ENCODE peak calls at places on chromosome 21, in nine cellular contexts. One of them, this sample, is unnamed.
A peak's percentile ranks its signal among the peaks of the same experiment; 100 is the strongest.

GRCh38 chr21:44618504-44618903 is 6.6 kb downstream of the KRTAP10-8 start:
- DNase-seq in AG04449: no peak
- DNase-seq in fibroblast of pulmonary artery: peak; percentile 20
- DNase-seq in breast epithelium: no peak
- DNase-seq in HFFc6: no peak
- DNase-seq in AG04450: no peak
- DNase-seq in stomach: no peak
- DNase-seq in progenitor cell of endocrine pancreas: no peak
- DNase-seq in esophagus squamous epithelium: no peak
- DNase-seq in this sample: no peak

GRCh38 chr21:42518216-42518615 is 4.6 kb downstream of the SLC37A1 start:
- DNase-seq in breast epithelium: peak; percentile 43
- DNase-seq in stomach: no peak
- DNase-seq in esophagus squamous epithelium: no peak
- DNase-seq in fibroblast of pulmonary artery: peak; percentile 56
- DNase-seq in HFFc6: no peak
- DNase-seq in AG04449: no peak
- DNase-seq in AG04450: no peak
- DNase-seq in progenitor cell of endocrine pancreas: no peak
- DNase-seq in this sample: no peak

GRCh38 chr21:41387042-41387819 is 25.4 kb downstream of the MX2 start:
- DNase-seq in breast epithelium: no peak
- DNase-seq in fibroblast of pulmonary artery: no peak
- DNase-seq in stomach: no peak
- DNase-seq in progenitor cell of endocrine pancreas: no peak
- DNase-seq in AG04449: no peak
- DNase-seq in HFFc6: no peak
- DNase-seq in esophagus squamous epithelium: no peak
- DNase-seq in AG04450: no peak
- DNase-seq in this sample: no peak

GRCh38 chr21:25911730-25912401 is 177.1 kb downstream of the GABPA start:
- DNase-seq in progenitor cell of endocrine pancreas: no peak
- DNase-seq in AG04449: no peak
- DNase-seq in HFFc6: no peak
- DNase-seq in breast epithelium: no peak
- DNase-seq in esophagus squamous epithelium: no peak
- DNase-seq in AG04450: no peak
- DNase-seq in fibroblast of pulmonary artery: no peak
- DNase-seq in stomach: peak; percentile 77
- DNase-seq in this sample: no peak

GRCh38 chr21:45295576-45296365 is 8.1 kb upstream of the POFUT2 start:
- DNase-seq in fibroblast of pulmonary artery: no peak
- DNase-seq in esophagus squamous epithelium: no peak
- DNase-seq in HFFc6: peak; percentile 89
- DNase-seq in stomach: peak; percentile 20
- DNase-seq in breast epithelium: peak; percentile 13
- DNase-seq in AG04450: no peak
- DNase-seq in progenitor cell of endocrine pancreas: peak; percentile 4
- DNase-seq in AG04449: peak; percentile 72
- DNase-seq in this sample: no peak

GRCh38 chr21:24045775-24046215 is 1561.5 kb downstream of the MRPL39 start:
- DNase-seq in progenitor cell of endocrine pancreas: no peak
- DNase-seq in HFFc6: peak; percentile 0
- DNase-seq in breast epithelium: peak; percentile 46
- DNase-seq in esophagus squamous epithelium: no peak
- DNase-seq in AG04450: peak; percentile 94
- DNase-seq in AG04449: peak; percentile 82
- DNase-seq in fibroblast of pulmonary artery: peak; percentile 99
- DNase-seq in stomach: peak; percentile 66
- DNase-seq in this sample: peak; percentile 47

GRCh38 chr21:45264919-45265515 is 22.7 kb downstream of the POFUT2 start:
- DNase-seq in HFFc6: no peak
- DNase-seq in breast epithelium: peak; percentile 13
- DNase-seq in AG04450: no peak
- DNase-seq in esophagus squamous epithelium: no peak
- DNase-seq in stomach: peak; percentile 21
- DNase-seq in fibroblast of pulmonary artery: no peak
- DNase-seq in progenitor cell of endocrine pancreas: peak; percentile 3
- DNase-seq in AG04449: no peak
- DNase-seq in this sample: no peak

GRCh38 chr21:46110499-46111192 is 12.7 kb downstream of the COL6A2 start:
- DNase-seq in HFFc6: no peak
- DNase-seq in progenitor cell of endocrine pancreas: peak; percentile 3
- DNase-seq in stomach: peak; percentile 21
- DNase-seq in breast epithelium: peak; percentile 32
- DNase-seq in fibroblast of pulmonary artery: no peak
- DNase-seq in AG04449: no peak
- DNase-seq in esophagus squamous epithelium: no peak
- DNase-seq in AG04450: no peak
- DNase-seq in this sample: no peak

GRCh38 chr21:36615274-36615964 is 83.5 kb upstream of the SIM2 start:
- DNase-seq in esophagus squamous epithelium: no peak
- DNase-seq in fibroblast of pulmonary artery: no peak
- DNase-seq in AG04450: no peak
- DNase-seq in AG04449: no peak
- DNase-seq in HFFc6: no peak
- DNase-seq in breast epithelium: no peak
- DNase-seq in stomach: no peak
- DNase-seq in progenitor cell of endocrine pancreas: no peak
- DNase-seq in this sample: no peak
- TF ChIP-seq CTCF in esophagus squamous epithelium: no peak
- TF ChIP-seq CTCF in fibroblast of pulmonary artery: no peak
- TF ChIP-seq CTCF in AG04450: no peak
- TF ChIP-seq CTCF in AG04449: no peak
- TF ChIP-seq CTCF in HFFc6: peak; percentile 47
- TF ChIP-seq CTCF in breast epithelium: no peak
- TF ChIP-seq CTCF in stomach: peak; percentile 15
- TF ChIP-seq CTCF in progenitor cell of endocrine pancreas: peak; percentile 28
- TF ChIP-seq CTCF in this sample: no peak

GRCh38 chr21:14262039-14262438 is 46.1 kb downstream of the RBM11 start:
- DNase-seq in breast epithelium: no peak
- DNase-seq in AG04449: no peak
- DNase-seq in esophagus squamous epithelium: no peak
- DNase-seq in fibroblast of pulmonary artery: no peak
- DNase-seq in HFFc6: no peak
- DNase-seq in progenitor cell of endocrine pancreas: no peak
- DNase-seq in stomach: no peak
- DNase-seq in AG04450: no peak
- DNase-seq in this sample: no peak

GRCh38 chr21:14260459-14260764 is 44.5 kb downstream of the RBM11 start:
- DNase-seq in breast epithelium: no peak
- DNase-seq in AG04450: no peak
- DNase-seq in HFFc6: no peak
- DNase-seq in stomach: no peak
- DNase-seq in fibroblast of pulmonary artery: no peak
- DNase-seq in AG04449: no peak
- DNase-seq in esophagus squamous epithelium: no peak
- DNase-seq in progenitor cell of endocrine pancreas: no peak
- DNase-seq in this sample: no peak

GRCh38 chr21:14263879-14264278 is 47.9 kb downstream of the RBM11 start:
- DNase-seq in progenitor cell of endocrine pancreas: no peak
- DNase-seq in AG04449: no peak
- DNase-seq in HFFc6: no peak
- DNase-seq in AG04450: no peak
- DNase-seq in breast epithelium: no peak
- DNase-seq in esophagus squamous epithelium: no peak
- DNase-seq in stomach: no peak
- DNase-seq in fibroblast of pulmonary artery: no peak
- DNase-seq in this sample: no peak

DNA sequence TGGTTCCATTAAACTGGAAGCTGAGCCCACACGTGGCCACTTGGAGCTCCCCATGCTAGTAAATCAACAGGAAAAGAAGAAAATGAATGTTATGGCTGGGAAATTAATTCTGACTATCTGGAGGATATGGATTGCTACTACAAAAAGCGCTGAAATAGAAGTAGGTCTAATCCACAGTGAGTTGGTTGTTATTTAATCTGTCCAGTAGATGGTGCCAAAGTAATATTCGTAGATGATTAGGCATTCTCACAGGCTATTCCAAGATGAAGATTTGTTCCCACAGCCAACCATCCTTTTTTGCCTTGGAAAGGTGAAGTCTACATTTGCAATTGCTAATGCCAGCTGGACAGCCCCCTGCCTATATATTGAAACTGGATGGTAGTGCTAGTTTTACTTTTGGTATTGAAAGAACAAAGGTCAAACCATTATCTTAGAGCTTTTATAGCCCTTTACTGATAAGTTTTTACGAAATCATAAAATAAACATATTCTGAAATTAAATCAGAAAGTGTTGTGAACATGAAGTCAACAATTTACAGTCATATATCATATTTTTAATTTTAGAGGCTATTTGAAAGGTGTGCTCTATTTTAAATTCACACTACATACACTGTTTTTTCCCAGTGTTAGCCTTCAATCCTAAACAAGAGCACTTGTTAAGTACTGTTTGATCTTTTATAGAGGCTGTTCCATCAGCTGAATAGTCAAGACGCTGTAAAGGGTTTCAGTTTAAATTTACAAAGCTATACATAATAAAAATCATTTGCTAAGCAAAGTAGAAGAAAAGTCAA is 43.9 kb downstream of the RBM11 start:
- DNase-seq in fibroblast of pulmonary artery: peak; percentile 78
- DNase-seq in AG04449: peak; percentile 5
- DNase-seq in stomach: no peak
- DNase-seq in AG04450: no peak
- DNase-seq in breast epithelium: no peak
- DNase-seq in HFFc6: peak; percentile 33
- DNase-seq in progenitor cell of endocrine pancreas: no peak
- DNase-seq in esophagus squamous epithelium: no peak
- DNase-seq in this sample: peak; percentile 8
- TF ChIP-seq CTCF in fibroblast of pulmonary artery: peak; percentile 59
- TF ChIP-seq CTCF in AG04449: peak; percentile 32
- TF ChIP-seq CTCF in stomach: peak; percentile 47
- TF ChIP-seq CTCF in AG04450: peak; percentile 49
- TF ChIP-seq CTCF in breast epithelium: peak; percentile 48
- TF ChIP-seq CTCF in HFFc6: peak; percentile 79
- TF ChIP-seq CTCF in progenitor cell of endocrine pancreas: peak; percentile 73
- TF ChIP-seq CTCF in esophagus squamous epithelium: peak; percentile 54
- TF ChIP-seq CTCF in this sample: peak; percentile 50

GRCh38 chr21:39084073-39084472 is 99.2 kb downstream of the PSMG1 start:
- DNase-seq in breast epithelium: no peak
- DNase-seq in stomach: no peak
- DNase-seq in progenitor cell of endocrine pancreas: no peak
- DNase-seq in AG04449: no peak
- DNase-seq in HFFc6: no peak
- DNase-seq in AG04450: no peak
- DNase-seq in fibroblast of pulmonary artery: no peak
- DNase-seq in esophagus squamous epithelium: no peak
- DNase-seq in this sample: no peak

GRCh38 chr21:39083377-39084008 is 99.8 kb downstream of the PSMG1 start:
- DNase-seq in stomach: peak; percentile 41
- DNase-seq in breast epithelium: no peak
- DNase-seq in HFFc6: no peak
- DNase-seq in esophagus squamous epithelium: no peak
- DNase-seq in progenitor cell of endocrine pancreas: no peak
- DNase-seq in fibroblast of pulmonary artery: peak; percentile 71
- DNase-seq in AG04449: no peak
- DNase-seq in AG04450: no peak
- DNase-seq in this sample: peak; percentile 14

GRCh38 chr21:39080366-39080765 is 102.9 kb downstream of the PSMG1 start:
- DNase-seq in fibroblast of pulmonary artery: no peak
- DNase-seq in HFFc6: no peak
- DNase-seq in AG04449: no peak
- DNase-seq in stomach: no peak
- DNase-seq in esophagus squamous epithelium: no peak
- DNase-seq in breast epithelium: no peak
- DNase-seq in AG04450: no peak
- DNase-seq in progenitor cell of endocrine pancreas: no peak
- DNase-seq in this sample: no peak

GRCh38 chr21:39084979-39085729 is 98.1 kb downstream of the PSMG1 start:
- DNase-seq in progenitor cell of endocrine pancreas: no peak
- DNase-seq in AG04450: no peak
- DNase-seq in AG04449: no peak
- DNase-seq in esophagus squamous epithelium: no peak
- DNase-seq in fibroblast of pulmonary artery: no peak
- DNase-seq in breast epithelium: no peak
- DNase-seq in stomach: no peak
- DNase-seq in HFFc6: no peak
- DNase-seq in this sample: no peak

DNA sequence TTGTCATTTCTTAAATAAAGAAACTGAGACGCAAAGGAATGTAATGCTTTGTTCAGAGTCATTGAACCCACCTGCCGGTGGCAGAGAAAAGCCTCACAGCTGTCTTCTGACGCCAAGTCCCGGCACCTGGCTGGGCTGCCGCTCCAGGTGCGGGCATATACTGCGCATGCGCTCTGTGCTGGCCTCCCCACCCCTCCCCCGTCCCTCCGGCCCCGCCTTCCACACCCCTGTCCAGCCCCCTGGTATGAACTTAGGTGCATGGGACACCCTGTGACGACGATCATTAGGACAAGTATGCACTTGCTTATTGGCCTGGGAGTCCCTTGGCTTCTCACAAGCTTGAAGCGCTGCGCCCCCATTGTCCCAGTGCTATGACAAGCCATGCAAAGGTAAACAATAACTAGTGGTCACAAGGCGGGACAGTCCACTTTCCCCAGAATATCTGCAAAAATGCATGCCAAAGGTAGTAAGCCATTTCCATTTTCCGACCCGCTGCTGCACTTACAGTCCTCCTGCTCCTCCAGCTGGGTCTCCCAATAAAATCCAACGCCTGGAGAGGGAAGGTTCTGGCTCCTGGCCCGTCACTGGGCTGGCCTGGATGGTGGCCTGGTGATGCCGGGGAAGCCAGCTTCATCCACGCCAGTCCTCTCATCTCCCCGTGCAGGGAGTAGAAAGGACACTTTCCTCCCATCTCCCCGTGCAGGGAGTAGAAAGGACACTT is 100.4 kb downstream of the PSMG1 start:
- DNase-seq in esophagus squamous epithelium: no peak
- DNase-seq in stomach: peak; percentile 60
- DNase-seq in breast epithelium: peak; percentile 64
- DNase-seq in fibroblast of pulmonary artery: no peak
- DNase-seq in progenitor cell of endocrine pancreas: no peak
- DNase-seq in AG04450: no peak
- DNase-seq in AG04449: no peak
- DNase-seq in HFFc6: no peak
- DNase-seq in this sample: no peak
- TF ChIP-seq CTCF in esophagus squamous epithelium: no peak
- TF ChIP-seq CTCF in stomach: no peak
- TF ChIP-seq CTCF in breast epithelium: no peak
- TF ChIP-seq CTCF in fibroblast of pulmonary artery: no peak
- TF ChIP-seq CTCF in progenitor cell of endocrine pancreas: peak; percentile 23
- TF ChIP-seq CTCF in AG04450: no peak
- TF ChIP-seq CTCF in AG04449: no peak
- TF ChIP-seq CTCF in HFFc6: no peak
- TF ChIP-seq CTCF in this sample: no peak

GRCh38 chr21:30439975-30440374 is at the start of gene KRTAP15-1:
- DNase-seq in fibroblast of pulmonary artery: no peak
- DNase-seq in AG04450: no peak
- DNase-seq in breast epithelium: no peak
- DNase-seq in esophagus squamous epithelium: no peak
- DNase-seq in AG04449: no peak
- DNase-seq in progenitor cell of endocrine pancreas: no peak
- DNase-seq in stomach: no peak
- DNase-seq in HFFc6: no peak
- DNase-seq in this sample: no peak

GRCh38 chr21:30430170-30430655 is at the start of gene KRTAP13-4:
- DNase-seq in breast epithelium: no peak
- DNase-seq in AG04450: no peak
- DNase-seq in HFFc6: no peak
- DNase-seq in stomach: no peak
- DNase-seq in AG04449: no peak
- DNase-seq in progenitor cell of endocrine pancreas: no peak
- DNase-seq in esophagus squamous epithelium: no peak
- DNase-seq in fibroblast of pulmonary artery: no peak
- DNase-seq in this sample: no peak

GRCh38 chr21:30436986-30437385 is 3.1 kb upstream of the KRTAP15-1 start:
- DNase-seq in breast epithelium: no peak
- DNase-seq in progenitor cell of endocrine pancreas: no peak
- DNase-seq in esophagus squamous epithelium: no peak
- DNase-seq in AG04449: no peak
- DNase-seq in fibroblast of pulmonary artery: no peak
- DNase-seq in HFFc6: no peak
- DNase-seq in AG04450: no peak
- DNase-seq in stomach: no peak
- DNase-seq in this sample: no peak

GRCh38 chr21:30434033-30434631 is 4.1 kb downstream of the KRTAP13-4 start:
- DNase-seq in breast epithelium: no peak
- DNase-seq in progenitor cell of endocrine pancreas: peak; percentile 16
- DNase-seq in AG04449: no peak
- DNase-seq in HFFc6: no peak
- DNase-seq in AG04450: no peak
- DNase-seq in stomach: peak; percentile 26
- DNase-seq in esophagus squamous epithelium: no peak
- DNase-seq in fibroblast of pulmonary artery: peak; percentile 42
- DNase-seq in this sample: no peak
- TF ChIP-seq CTCF in breast epithelium: peak; percentile 36
- TF ChIP-seq CTCF in progenitor cell of endocrine pancreas: peak; percentile 65
- TF ChIP-seq CTCF in AG04449: peak; percentile 52
- TF ChIP-seq CTCF in HFFc6: peak; percentile 49
- TF ChIP-seq CTCF in AG04450: no peak
- TF ChIP-seq CTCF in stomach: peak; percentile 38
- TF ChIP-seq CTCF in esophagus squamous epithelium: peak; percentile 35
- TF ChIP-seq CTCF in fibroblast of pulmonary artery: peak; percentile 65
- TF ChIP-seq CTCF in this sample: peak; percentile 10